ENCODE peak calls at places on chromosomes 7 and 10, in five cellular contexts. K, M, A, F and D are unnamed samples.
A peak's percentile ranks its signal among the peaks of the same experiment; 100 is the strongest.

GRCh38 chr10:64210211-64210610 is 689.0 kb downstream of the REEP3 start:
- DNase-seq in K (no peak), M (no peak), A (no peak), F (no peak), D (no peak)

GRCh38 chr7:48085433-48085791 is 3.7 kb upstream of the UPP1 start:
- DNase-seq in K (no peak), M (no peak), A (no peak), F (no peak), D (no peak)

GRCh38 chr7:150451097-150451793 is 815 bp downstream of the GIMAP8 start:
- DNase-seq in K (peak; percentile 45), M (peak; percentile 43), A (no peak), F (no peak), D (peak; percentile 33)

GRCh38 chr7:154984601-154985188 is 18.2 kb downstream of the PAXIP1 start:
- DNase-seq in K (no peak), M (no peak), A (no peak), F (no peak), D (no peak)

GRCh38 chr10:79046326-79046725 is 22.4 kb upstream of the ZMIZ1 start:
- DNase-seq in K (no peak), M (peak; percentile 62), A (no peak), F (peak; percentile 1), D (no peak)

GRCh38 chr10:99248824-99249223 is 13.2 kb upstream of the HPSE2 start:
- DNase-seq in K (no peak), M (no peak), A (no peak), F (no peak), D (no peak)

GRCh38 chr7:136251826-136252225 is 274.7 kb upstream of the MTPN start:
- DNase-seq in K (no peak), M (no peak), A (no peak), F (no peak), D (no peak)

GRCh38 chr7:80244206-80244956 is 109.8 kb downstream of the GNAI1 start:
- DNase-seq in K (no peak), M (no peak), A (no peak), F (no peak), D (no peak)

GRCh38 chr7:102106625-102107024 is 180.0 kb upstream of the SH2B2 start:
- DNase-seq in K (no peak), M (no peak), A (no peak), F (peak; percentile 13), D (no peak)

GRCh38 chr10:110363572-110364411 is 59.1 kb upstream of the SMNDC1 start:
- DNase-seq in K (no peak), M (no peak), A (no peak), F (no peak), D (peak; percentile 56)

GRCh38 chr10:119449210-119449584 is 93.3 kb downstream of the RGS10 start:
- DNase-seq in K (no peak), M (no peak), A (no peak), F (no peak), D (no peak)

GRCh38 chr7:105653441-105654005 is 72.2 kb upstream of the EFCAB10 start:
- DNase-seq in K (no peak), M (peak; percentile 20), A (no peak), F (no peak), D (no peak)

GRCh38 chr10:115761166-115761565 is 511.8 kb downstream of the GFRA1 start:
- DNase-seq in K (no peak), M (no peak), A (no peak), F (no peak), D (no peak)

GRCh38 chr7:80134536-80135305 is at the start of gene GNAI1:
- DNase-seq in K (peak; percentile 34), M (peak; percentile 43), A (no peak), F (peak; percentile 76), D (peak; percentile 84)

GRCh38 chr10:28841625-28842024 is 164.3 kb downstream of the BAMBI start:
- DNase-seq in K (peak; percentile 52), M (no peak), A (no peak), F (peak; percentile 28), D (no peak)

GRCh38 chr10:57351076-57351475 is 916.6 kb downstream of the IPMK start:
- DNase-seq in K (no peak), M (no peak), A (no peak), F (no peak), D (no peak)

GRCh38 chr10:13560597-13560996 is 26.2 kb upstream of the PRPF18 start:
- DNase-seq in K (no peak), M (no peak), A (no peak), F (no peak), D (no peak)

GRCh38 chr7:144936314-144936713 is 100.5 kb upstream of the TPK1 start:
- DNase-seq in K (no peak), M (no peak), A (no peak), F (no peak), D (no peak)

GRCh38 chr10:100882681-100883321 is 30.0 kb upstream of the SLF2 start:
- DNase-seq in K (no peak), M (no peak), A (no peak), F (peak; percentile 52), D (peak; percentile 29)

GRCh38 chr7:55775051-55775420 is 87.5 kb downstream of the SEPTIN14 start:
- DNase-seq in K (no peak), M (no peak), A (no peak), F (no peak), D (no peak)

GRCh38 chr10:90924552-90924951 is 3.7 kb upstream of the ANKRD1 start:
- DNase-seq in K (peak; percentile 52), M (no peak), A (no peak), F (no peak), D (no peak)

GRCh38 chr10:3786295-3786981 is 1.4 kb upstream of the KLF6 start:
- DNase-seq in K (no peak), M (no peak), A (no peak), F (no peak), D (peak; percentile 78)

GRCh38 chr10:133438711-133439273 is 14.4 kb upstream of the SPRN start:
- DNase-seq in K (peak; percentile 7), M (peak; percentile 8), A (no peak), F (no peak), D (no peak)

GRCh38 chr10:1401056-1401965 is 336.0 kb downstream of the ADARB2 start:
- DNase-seq in K (no peak), M (no peak), A (no peak), F (no peak), D (peak; percentile 11)

GRCh38 chr7:118104812-118105441 is 79.0 kb upstream of the LSM8 start:
- DNase-seq in K (no peak), M (no peak), A (no peak), F (no peak), D (no peak)

GRCh38 chr10:61627266-61627665 is 35.5 kb upstream of the CABCOCO1 start:
- DNase-seq in K (no peak), M (no peak), A (no peak), F (no peak), D (no peak)

GRCh38 chr10:61620511-61620910 is 42.2 kb upstream of the CABCOCO1 start:
- DNase-seq in K (no peak), M (no peak), A (no peak), F (no peak), D (no peak)

GRCh38 chr10:61626209-61626608 is 36.5 kb upstream of the CABCOCO1 start:
- DNase-seq in K (no peak), M (no peak), A (no peak), F (no peak), D (no peak)

GRCh38 chr10:61621538-61622150 is 41.1 kb upstream of the CABCOCO1 start:
- DNase-seq in K (no peak), M (no peak), A (no peak), F (no peak), D (peak; percentile 32)

DNA sequence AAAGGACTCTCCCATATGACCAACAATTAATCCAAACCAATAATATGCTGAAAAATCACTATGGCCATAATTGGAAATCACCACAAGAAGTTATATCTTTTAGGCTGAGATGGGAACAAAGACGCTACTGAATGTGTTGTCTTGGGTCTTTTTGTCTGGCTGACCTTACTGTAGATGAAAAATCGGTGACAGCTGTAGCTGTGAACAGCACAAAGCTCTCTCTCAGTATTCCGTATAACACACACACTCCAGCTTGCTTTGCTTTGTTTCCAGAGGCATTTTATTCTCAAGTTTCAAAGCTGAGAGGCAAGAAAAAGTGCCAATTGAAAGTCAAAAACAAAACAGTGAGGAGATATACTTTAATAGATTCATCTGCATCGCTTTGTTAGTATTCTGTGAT is 39.6 kb upstream of the CABCOCO1 start:
- DNase-seq in K (no peak), M (no peak), A (no peak), F (no peak), D (no peak)
- TF ChIP-seq CTCF in K (no peak), M (no peak), A (no peak), F (no peak), D (no peak)

GRCh38 chr7:121026159-121026558 is 37.6 kb downstream of the CPED1 start:
- DNase-seq in K (no peak), M (no peak), A (no peak), F (no peak), D (no peak)

GRCh38 chr7:121026577-121027111 is 38.1 kb downstream of the CPED1 start:
- DNase-seq in K (no peak), M (no peak), A (no peak), F (no peak), D (no peak)

GRCh38 chr7:121030308-121030707 is 41.8 kb downstream of the CPED1 start:
- DNase-seq in K (no peak), M (no peak), A (no peak), F (no peak), D (no peak)

GRCh38 chr7:121027761-121028681 is 39.5 kb downstream of the CPED1 start:
- DNase-seq in K (no peak), M (no peak), A (no peak), F (no peak), D (no peak)

GRCh38 chr7:121029302-121029701 is 40.8 kb downstream of the CPED1 start:
- DNase-seq in K (no peak), M (no peak), A (no peak), F (no peak), D (no peak)
- H3K27ac ChIP-seq in K (peak overlapping the region; percentile 19), M (no peak overlapping the region), A (peak overlapping the region; percentile 18), F (no peak overlapping the region), D (no peak overlapping the region)

DNA sequence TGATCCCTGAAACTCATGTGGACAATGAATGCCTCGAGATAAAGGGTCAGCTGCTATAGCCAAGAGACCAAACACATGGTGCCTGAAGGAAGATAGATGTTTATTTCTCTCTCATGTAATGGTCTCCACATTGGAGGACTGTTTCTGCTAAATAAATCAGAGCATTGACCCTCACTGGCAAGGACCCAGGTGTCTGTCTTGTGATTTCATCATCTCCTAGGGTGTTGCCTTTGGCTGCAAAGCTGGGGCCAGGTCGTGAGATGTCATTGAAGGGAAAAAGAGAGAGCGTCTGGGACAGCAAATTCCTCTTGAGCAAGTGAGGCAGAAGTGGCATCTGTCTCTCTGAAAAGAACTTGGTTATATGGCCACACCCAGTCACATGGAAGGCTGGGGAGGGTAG is 64.6 kb downstream of the JCAD start:
- DNase-seq in K (no peak), M (no peak), A (no peak), F (no peak), D (no peak)
- H3K4me3 ChIP-seq in K (no peak overlapping the region), M (no peak overlapping the region), A (no peak overlapping the region), F (no peak overlapping the region), D (no peak overlapping the region)

DNA sequence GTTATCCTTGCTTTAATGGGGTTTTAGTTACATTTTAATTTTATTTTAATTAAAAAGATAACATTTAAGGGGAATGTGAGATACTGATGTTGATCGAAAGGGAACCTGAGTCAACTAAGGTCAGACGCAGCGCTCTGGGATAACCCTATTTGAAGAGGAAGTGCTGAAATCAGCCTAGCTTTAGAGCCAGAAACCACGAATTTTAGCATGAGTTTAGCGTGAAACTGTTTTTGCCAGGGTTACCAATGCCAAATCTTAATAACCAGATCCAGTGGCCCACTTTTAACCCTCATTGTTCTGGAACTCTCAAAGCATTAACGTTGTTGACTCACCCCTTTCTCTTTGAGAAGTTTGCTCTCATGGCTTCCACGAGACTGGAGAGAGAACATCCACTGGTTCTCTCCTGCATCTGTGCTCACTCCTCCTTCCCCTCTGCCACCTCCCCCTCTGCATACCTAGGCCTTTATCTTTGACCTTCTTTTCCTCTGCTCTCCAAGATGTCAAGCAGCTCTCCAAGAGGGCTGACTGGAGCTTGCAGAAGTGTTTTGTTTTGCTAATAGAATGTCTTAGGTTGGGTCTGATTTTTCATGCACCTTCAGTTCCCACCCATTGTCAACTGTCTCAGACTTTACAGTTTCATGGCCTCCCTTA is 198.3 kb upstream of the CELF2 start:
- DNase-seq in K (no peak), M (no peak), A (no peak), F (no peak), D (no peak)
- TF ChIP-seq CTCF in K (no peak), M (no peak), A (no peak), F (no peak), D (no peak)